ENCODE peak calls at places on chromosomes 16 and 17, in five cellular contexts. One of them, this sample, is unnamed. For H3K27me3, the result is how much of the 10 kb centered on the place peaks cover.

GRCh38 chr17:42018339-42018738 is 1.1 kb upstream of the DNAJC7 start:
- DNase-seq in Peyer's patch: no peak
- DNase-seq in uterus: no peak
- DNase-seq in pancreas: no peak
- DNase-seq in SK-N-SH: no peak
- DNase-seq in this sample: peak

GRCh38 chr17:67568961-67569360 is 148.8 kb upstream of the NOL11 start:
- DNase-seq in Peyer's patch: no peak
- DNase-seq in pancreas: no peak
- DNase-seq in SK-N-SH: no peak
- DNase-seq in uterus: no peak
- DNase-seq in this sample: peak

GRCh38 chr17:79046501-79047280 is 22.7 kb downstream of the C1QTNF1 start:
- DNase-seq in SK-N-SH: peak
- DNase-seq in pancreas: no peak
- DNase-seq in uterus: peak
- DNase-seq in Peyer's patch: no peak
- DNase-seq in this sample: no peak

GRCh38 chr16:50072730-50073129 is 7.0 kb downstream of the HEATR3 start:
- DNase-seq in Peyer's patch: no peak
- DNase-seq in SK-N-SH: no peak
- DNase-seq in pancreas: no peak
- DNase-seq in uterus: no peak
- DNase-seq in this sample: no peak

GRCh38 chr16:69520800-69521602 is 44.8 kb upstream of the NFAT5 start:
- DNase-seq in pancreas: no peak
- DNase-seq in Peyer's patch: no peak
- DNase-seq in uterus: no peak
- DNase-seq in SK-N-SH: no peak
- DNase-seq in this sample: no peak

GRCh38 chr17:19448341-19449268 is 37.6 kb downstream of the RNF112 start:
- DNase-seq in Peyer's patch: no peak
- DNase-seq in SK-N-SH: peak
- DNase-seq in uterus: peak
- DNase-seq in pancreas: peak
- DNase-seq in this sample: peak

GRCh38 chr17:427327-427726 is 74.7 kb upstream of the RPH3AL start:
- DNase-seq in Peyer's patch: no peak
- DNase-seq in uterus: no peak
- DNase-seq in SK-N-SH: no peak
- DNase-seq in pancreas: no peak
- DNase-seq in this sample: no peak

GRCh38 chr16:80803341-80804060 is 897 bp downstream of the CDYL2 start:
- DNase-seq in uterus: no peak
- DNase-seq in SK-N-SH: peak
- DNase-seq in Peyer's patch: peak
- DNase-seq in pancreas: peak
- DNase-seq in this sample: peak

GRCh38 chr16:66898933-66899309 is 18.6 kb downstream of the PDP2 start:
- DNase-seq in Peyer's patch: no peak
- DNase-seq in SK-N-SH: no peak
- DNase-seq in pancreas: no peak
- DNase-seq in uterus: no peak
- DNase-seq in this sample: no peak

DNA sequence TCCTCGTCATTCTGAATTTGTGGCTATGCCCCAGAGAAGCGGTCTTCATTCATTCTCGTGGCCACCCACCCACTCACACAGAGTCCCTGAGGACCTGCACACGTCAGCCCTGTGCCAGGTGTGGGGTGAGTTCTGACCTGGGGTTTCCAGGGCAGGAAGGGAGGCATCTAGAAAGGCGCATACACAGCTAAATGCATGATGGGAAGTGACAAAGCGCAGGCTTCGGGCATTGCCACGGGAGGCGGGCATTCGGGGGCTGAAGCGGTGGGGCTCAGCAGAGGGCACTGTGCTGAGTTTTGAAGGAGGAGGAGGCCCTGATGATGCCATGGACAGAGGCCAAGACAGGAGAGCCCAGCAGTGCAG is 10.9 kb downstream of the UBALD2 start:
- DNase-seq in Peyer's patch: peak
- DNase-seq in uterus: no peak
- DNase-seq in pancreas: no peak
- DNase-seq in SK-N-SH: peak
- DNase-seq in this sample: no peak
- H3K27me3 ChIP-seq in Peyer's patch: under half
- H3K27me3 ChIP-seq in uterus: under half
- H3K27me3 ChIP-seq in pancreas: under half
- H3K27me3 ChIP-seq in SK-N-SH: under half
- H3K27me3 ChIP-seq in this sample: under half

DNA sequence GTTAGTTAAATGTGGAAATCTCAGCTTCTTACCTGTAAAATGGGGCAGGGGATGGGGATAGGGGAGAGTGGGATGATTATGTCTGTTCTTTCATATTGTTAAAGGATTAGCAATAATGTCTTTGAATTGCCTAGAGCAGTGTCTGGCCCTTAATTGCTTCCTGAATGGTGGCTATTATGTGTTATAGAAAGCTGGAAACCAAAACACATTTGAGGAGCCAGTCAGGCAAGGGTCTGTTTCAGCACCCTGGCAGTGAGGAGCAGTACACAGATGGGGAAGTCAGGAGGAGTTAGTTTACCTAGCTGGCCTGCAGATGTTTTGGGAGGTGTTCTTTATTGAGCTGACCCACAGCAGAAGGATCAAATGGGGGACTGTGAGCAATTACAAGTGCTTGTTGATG is 63.0 kb downstream of the NUP93 start:
- DNase-seq in SK-N-SH: no peak
- DNase-seq in uterus: no peak
- DNase-seq in pancreas: no peak
- DNase-seq in Peyer's patch: no peak
- DNase-seq in this sample: no peak
- H3K27me3 ChIP-seq in SK-N-SH: under half
- H3K27me3 ChIP-seq in uterus: under half
- H3K27me3 ChIP-seq in pancreas: under half
- H3K27me3 ChIP-seq in Peyer's patch: under half
- H3K27me3 ChIP-seq in this sample: under half

DNA sequence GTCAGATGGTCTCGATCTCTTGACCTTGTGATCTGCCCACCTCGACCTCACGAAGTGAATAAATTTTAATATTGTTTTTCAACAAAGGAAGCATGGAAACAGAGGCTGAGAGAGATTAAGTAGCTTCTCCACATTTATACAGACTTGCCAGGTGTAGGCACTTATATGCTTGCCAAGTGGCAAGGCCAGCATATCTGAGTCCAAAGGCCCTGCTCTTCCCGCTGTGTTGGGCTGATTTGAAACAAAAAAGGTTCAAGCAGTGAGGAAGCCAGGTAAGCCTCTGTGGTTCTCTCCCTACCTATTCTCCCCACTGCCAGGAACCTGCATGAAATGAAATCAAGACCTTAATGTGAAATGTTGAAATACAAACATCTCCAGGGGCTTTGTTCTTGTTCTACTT is 7.5 kb upstream of the SLC6A4 start:
- DNase-seq in Peyer's patch: no peak
- DNase-seq in pancreas: no peak
- DNase-seq in SK-N-SH: no peak
- DNase-seq in uterus: no peak
- DNase-seq in this sample: no peak
- H3K27me3 ChIP-seq in Peyer's patch: under half
- H3K27me3 ChIP-seq in pancreas: under half
- H3K27me3 ChIP-seq in SK-N-SH: under half
- H3K27me3 ChIP-seq in uterus: under half
- H3K27me3 ChIP-seq in this sample: under half

GRCh38 chr16:85167589-85168537 is 55.6 kb upstream of the CIBAR2 start:
- DNase-seq in pancreas: no peak
- DNase-seq in uterus: no peak
- DNase-seq in Peyer's patch: no peak
- DNase-seq in SK-N-SH: no peak
- DNase-seq in this sample: no peak

GRCh38 chr16:85170066-85171003 is 58.1 kb upstream of the CIBAR2 start:
- DNase-seq in SK-N-SH: peak
- DNase-seq in Peyer's patch: no peak
- DNase-seq in uterus: no peak
- DNase-seq in pancreas: no peak
- DNase-seq in this sample: no peak

GRCh38 chr16:85169333-85170065 is 57.2 kb upstream of the CIBAR2 start:
- DNase-seq in pancreas: no peak
- DNase-seq in Peyer's patch: no peak
- DNase-seq in uterus: no peak
- DNase-seq in SK-N-SH: peak
- DNase-seq in this sample: peak

GRCh38 chr16:85166699-85167588 is 54.7 kb upstream of the CIBAR2 start:
- DNase-seq in Peyer's patch: no peak
- DNase-seq in uterus: no peak
- DNase-seq in SK-N-SH: no peak
- DNase-seq in pancreas: peak
- DNase-seq in this sample: no peak

DNA sequence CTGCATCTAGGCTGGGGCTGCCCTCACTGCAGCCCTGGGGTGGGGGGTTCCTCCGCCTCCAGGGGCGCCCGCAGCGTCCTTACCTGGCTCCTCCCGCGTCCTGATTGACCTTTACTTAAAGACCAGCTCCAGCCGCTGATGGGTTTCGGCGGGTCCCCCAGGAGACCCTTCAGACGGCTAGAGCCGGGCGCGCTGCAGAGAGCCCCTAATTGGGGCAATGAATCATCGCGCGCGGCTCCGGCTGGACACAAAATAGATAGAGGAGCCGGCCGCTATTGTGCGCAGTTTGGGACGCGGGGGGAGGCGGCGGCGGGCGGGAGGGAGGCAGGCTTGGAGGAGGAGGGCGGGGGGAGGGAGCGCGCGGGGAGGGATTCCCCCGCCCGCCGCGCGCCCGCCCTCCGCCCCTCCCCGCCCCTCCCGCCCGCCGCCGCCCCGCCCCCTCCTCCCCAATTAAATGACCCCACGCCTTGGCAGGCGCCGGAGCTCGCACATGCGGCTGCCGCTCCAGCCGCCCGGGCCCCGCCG is 56.5 kb upstream of the CIBAR2 start:
- DNase-seq in Peyer's patch: no peak
- DNase-seq in SK-N-SH: peak
- DNase-seq in uterus: peak
- DNase-seq in pancreas: peak
- DNase-seq in this sample: peak
- H3K27me3 ChIP-seq in Peyer's patch: under half
- H3K27me3 ChIP-seq in SK-N-SH: under half
- H3K27me3 ChIP-seq in uterus: under half
- H3K27me3 ChIP-seq in pancreas: under half
- H3K27me3 ChIP-seq in this sample: under half

This sample was measured in endodermal cell.